ENCODE peak calls at places on chromosomes 4 and X, in seven cellular contexts. K is activated naive CD8-positive, alpha-beta T cell treated with anti-CD3 and anti-CD28 coated beads for 36 hours; C is HEK293T; Z is MCF 10A; S is GM06990; G is germinal center; P is astrocyte of the spinal cord. N is an unnamed sample.

GRCh38 chr4:25915359-25915716 is 1.3 kb downstream of the SMIM20 start:
- DNase-seq in K (no peak), C (no peak), Z (no peak), S (no peak), G (no peak), P (no peak), N (no peak)

GRCh38 chr4:48683784-48684666 is 96.1 kb downstream of the FRYL start:
- DNase-seq in K (no peak), C (no peak), Z (no peak), S (peak), G (peak), P (no peak), N (no peak)

GRCh38 chrX:153469811-153470410 is 465 bp downstream of the HAUS7 start:
- DNase-seq in K (peak), C (peak), Z (peak), S (no peak), G (peak), P (peak), N (no peak)

GRCh38 chrX:56751071-56751470 is 22.0 kb downstream of the NBDY start:
- DNase-seq in K (no peak), C (no peak), Z (no peak), S (no peak), G (no peak), P (no peak), N (no peak)

GRCh38 chr4:22099896-22100295 is 151.3 kb upstream of the KCNIP4 start:
- DNase-seq in K (peak), C (no peak), Z (peak), S (no peak), G (no peak), P (peak), N (no peak)

GRCh38 chr4:153850525-153851280 is 61.8 kb upstream of the SFRP2 start:
- DNase-seq in K (no peak), C (no peak), Z (no peak), S (no peak), G (no peak), P (no peak), N (no peak)

GRCh38 chr4:180550106-180550505 is 1693.1 kb upstream of the TENM3 start:
- DNase-seq in K (no peak), C (peak), Z (peak), S (no peak), G (no peak), P (no peak), N (no peak)

GRCh38 chrX:103585421-103586313 is at the start of gene TCEAL4:
- DNase-seq in K (peak), C (peak), Z (peak), S (peak), G (peak), P (no peak), N (peak)

GRCh38 chr4:54840992-54841768 is 183.4 kb downstream of the KIT start:
- DNase-seq in K (no peak), C (no peak), Z (peak), S (no peak), G (no peak), P (peak), N (peak)

GRCh38 chrX:154327026-154327820 is 31.6 kb downstream of the TKTL1 start:
- DNase-seq in K (no peak), C (no peak), Z (no peak), S (no peak), G (no peak), P (peak), N (no peak)

GRCh38 chr4:148026022-148026421 is 294.1 kb downstream of the ARHGAP10 start:
- DNase-seq in K (no peak), C (no peak), Z (no peak), S (no peak), G (no peak), P (peak), N (no peak)

GRCh38 chrX:147912093-147912801 is 528 bp downstream of the FMR1 start:
- DNase-seq in K (peak), C (peak), Z (peak), S (peak), G (peak), P (peak), N (peak)

N was measured in RWPE1.